ENCODE peak calls at places on chromosomes 4 and X, in six cellular contexts. One of them, this sample, is unnamed.

GRCh38 chrX:118974088-118974907 is at the start of gene LONRF3:
- DNase-seq in SW480: peak
- DNase-seq in NCI-H460: peak
- DNase-seq in GM12878: no peak
- DNase-seq in fibroblast of pulmonary artery: peak
- DNase-seq in activated CD8-positive, alpha-beta T cell treated with anti-CD3 and anti-CD28 coated beads, Interleukin-2, amount 10 ng/mL, durations not matched to agents 7 days and 5 days: peak
- DNase-seq in this sample: no peak

GRCh38 chr4:183444953-183445543 is 612 bp downstream of the CDKN2AIP start:
- DNase-seq in SW480: peak
- DNase-seq in NCI-H460: no peak
- DNase-seq in GM12878: no peak
- DNase-seq in fibroblast of pulmonary artery: peak
- DNase-seq in activated CD8-positive, alpha-beta T cell treated with anti-CD3 and anti-CD28 coated beads, Interleukin-2, amount 10 ng/mL, durations not matched to agents 7 days and 5 days: no peak
- DNase-seq in this sample: no peak

GRCh38 chrX:132612990-132613564 is 124.2 kb upstream of the MBNL3 start:
- DNase-seq in SW480: peak
- DNase-seq in NCI-H460: peak
- DNase-seq in GM12878: no peak
- DNase-seq in fibroblast of pulmonary artery: peak
- DNase-seq in activated CD8-positive, alpha-beta T cell treated with anti-CD3 and anti-CD28 coated beads, Interleukin-2, amount 10 ng/mL, durations not matched to agents 7 days and 5 days: peak
- DNase-seq in this sample: peak

GRCh38 chrX:41457618-41458192 is 10.6 kb downstream of the NYX start:
- DNase-seq in SW480: no peak
- DNase-seq in NCI-H460: no peak
- DNase-seq in GM12878: no peak
- DNase-seq in fibroblast of pulmonary artery: no peak
- DNase-seq in activated CD8-positive, alpha-beta T cell treated with anti-CD3 and anti-CD28 coated beads, Interleukin-2, amount 10 ng/mL, durations not matched to agents 7 days and 5 days: peak
- DNase-seq in this sample: no peak

GRCh38 chr4:112633477-112634235 is 3.1 kb downstream of the ZGRF1 start:
- DNase-seq in SW480: peak
- DNase-seq in NCI-H460: peak
- DNase-seq in GM12878: peak
- DNase-seq in fibroblast of pulmonary artery: peak
- DNase-seq in activated CD8-positive, alpha-beta T cell treated with anti-CD3 and anti-CD28 coated beads, Interleukin-2, amount 10 ng/mL, durations not matched to agents 7 days and 5 days: no peak
- DNase-seq in this sample: peak

GRCh38 chr4:37685726-37686372 is 327 bp downstream of the RELL1 start:
- DNase-seq in SW480: peak
- DNase-seq in NCI-H460: no peak
- DNase-seq in GM12878: no peak
- DNase-seq in fibroblast of pulmonary artery: no peak
- DNase-seq in activated CD8-positive, alpha-beta T cell treated with anti-CD3 and anti-CD28 coated beads, Interleukin-2, amount 10 ng/mL, durations not matched to agents 7 days and 5 days: peak
- DNase-seq in this sample: peak

GRCh38 chr4:109046549-109047171 is 255.8 kb downstream of the COL25A1 start:
- DNase-seq in SW480: no peak
- DNase-seq in NCI-H460: no peak
- DNase-seq in GM12878: no peak
- DNase-seq in fibroblast of pulmonary artery: peak
- DNase-seq in activated CD8-positive, alpha-beta T cell treated with anti-CD3 and anti-CD28 coated beads, Interleukin-2, amount 10 ng/mL, durations not matched to agents 7 days and 5 days: no peak
- DNase-seq in this sample: no peak

GRCh38 chr4:159227984-159228383 is 125.1 kb downstream of the RAPGEF2 start:
- DNase-seq in SW480: peak
- DNase-seq in NCI-H460: peak
- DNase-seq in GM12878: no peak
- DNase-seq in fibroblast of pulmonary artery: peak
- DNase-seq in activated CD8-positive, alpha-beta T cell treated with anti-CD3 and anti-CD28 coated beads, Interleukin-2, amount 10 ng/mL, durations not matched to agents 7 days and 5 days: no peak
- DNase-seq in this sample: no peak

GRCh38 chrX:108131471-108131870 is 39.9 kb downstream of the ATG4A start:
- DNase-seq in SW480: no peak
- DNase-seq in NCI-H460: no peak
- DNase-seq in GM12878: no peak
- DNase-seq in fibroblast of pulmonary artery: peak
- DNase-seq in activated CD8-positive, alpha-beta T cell treated with anti-CD3 and anti-CD28 coated beads, Interleukin-2, amount 10 ng/mL, durations not matched to agents 7 days and 5 days: no peak
- DNase-seq in this sample: no peak

GRCh38 chr4:101556845-101557244 is 209.5 kb upstream of the PPP3CA start:
- DNase-seq in SW480: no peak
- DNase-seq in NCI-H460: no peak
- DNase-seq in GM12878: no peak
- DNase-seq in fibroblast of pulmonary artery: no peak
- DNase-seq in activated CD8-positive, alpha-beta T cell treated with anti-CD3 and anti-CD28 coated beads, Interleukin-2, amount 10 ng/mL, durations not matched to agents 7 days and 5 days: no peak
- DNase-seq in this sample: no peak

GRCh38 chr4:165360041-165360782 is 18.6 kb upstream of the CPE start:
- DNase-seq in SW480: peak
- DNase-seq in NCI-H460: no peak
- DNase-seq in GM12878: no peak
- DNase-seq in fibroblast of pulmonary artery: peak
- DNase-seq in activated CD8-positive, alpha-beta T cell treated with anti-CD3 and anti-CD28 coated beads, Interleukin-2, amount 10 ng/mL, durations not matched to agents 7 days and 5 days: no peak
- DNase-seq in this sample: no peak

GRCh38 chr4:43251760-43252317 is 359.3 kb downstream of the GRXCR1 start:
- DNase-seq in SW480: no peak
- DNase-seq in NCI-H460: no peak
- DNase-seq in GM12878: no peak
- DNase-seq in fibroblast of pulmonary artery: peak
- DNase-seq in activated CD8-positive, alpha-beta T cell treated with anti-CD3 and anti-CD28 coated beads, Interleukin-2, amount 10 ng/mL, durations not matched to agents 7 days and 5 days: no peak
- DNase-seq in this sample: no peak

GRCh38 chr4:156832886-156833285 is 138.7 kb downstream of the PDGFC start:
- DNase-seq in SW480: no peak
- DNase-seq in NCI-H460: no peak
- DNase-seq in GM12878: no peak
- DNase-seq in fibroblast of pulmonary artery: no peak
- DNase-seq in activated CD8-positive, alpha-beta T cell treated with anti-CD3 and anti-CD28 coated beads, Interleukin-2, amount 10 ng/mL, durations not matched to agents 7 days and 5 days: no peak
- DNase-seq in this sample: no peak

GRCh38 chr4:24856586-24856985 is 56.3 kb downstream of the CCDC149 start:
- DNase-seq in SW480: no peak
- DNase-seq in NCI-H460: no peak
- DNase-seq in GM12878: peak
- DNase-seq in fibroblast of pulmonary artery: peak
- DNase-seq in activated CD8-positive, alpha-beta T cell treated with anti-CD3 and anti-CD28 coated beads, Interleukin-2, amount 10 ng/mL, durations not matched to agents 7 days and 5 days: no peak
- DNase-seq in this sample: no peak

GRCh38 chrX:12080265-12080664 is 58.0 kb upstream of the FRMPD4 start:
- DNase-seq in SW480: peak
- DNase-seq in NCI-H460: peak
- DNase-seq in GM12878: no peak
- DNase-seq in fibroblast of pulmonary artery: peak
- DNase-seq in activated CD8-positive, alpha-beta T cell treated with anti-CD3 and anti-CD28 coated beads, Interleukin-2, amount 10 ng/mL, durations not matched to agents 7 days and 5 days: no peak
- DNase-seq in this sample: peak

GRCh38 chrX:71872542-71873458 is 37.8 kb upstream of the NHSL2 start:
- DNase-seq in SW480: no peak
- DNase-seq in NCI-H460: no peak
- DNase-seq in GM12878: no peak
- DNase-seq in fibroblast of pulmonary artery: no peak
- DNase-seq in activated CD8-positive, alpha-beta T cell treated with anti-CD3 and anti-CD28 coated beads, Interleukin-2, amount 10 ng/mL, durations not matched to agents 7 days and 5 days: no peak
- DNase-seq in this sample: no peak

GRCh38 chrX:46258356-46258755 is 286.9 kb downstream of the ZNF674 start:
- DNase-seq in SW480: no peak
- DNase-seq in NCI-H460: no peak
- DNase-seq in GM12878: no peak
- DNase-seq in fibroblast of pulmonary artery: no peak
- DNase-seq in activated CD8-positive, alpha-beta T cell treated with anti-CD3 and anti-CD28 coated beads, Interleukin-2, amount 10 ng/mL, durations not matched to agents 7 days and 5 days: no peak
- DNase-seq in this sample: no peak

GRCh38 chr4:44738615-44739014 is 12.3 kb upstream of the GNPDA2 start:
- DNase-seq in SW480: peak
- DNase-seq in NCI-H460: peak
- DNase-seq in GM12878: no peak
- DNase-seq in fibroblast of pulmonary artery: no peak
- DNase-seq in activated CD8-positive, alpha-beta T cell treated with anti-CD3 and anti-CD28 coated beads, Interleukin-2, amount 10 ng/mL, durations not matched to agents 7 days and 5 days: no peak
- DNase-seq in this sample: no peak

GRCh38 chr4:29052266-29052665 is 1667.9 kb upstream of the PCDH7 start:
- DNase-seq in SW480: no peak
- DNase-seq in NCI-H460: no peak
- DNase-seq in GM12878: no peak
- DNase-seq in fibroblast of pulmonary artery: no peak
- DNase-seq in activated CD8-positive, alpha-beta T cell treated with anti-CD3 and anti-CD28 coated beads, Interleukin-2, amount 10 ng/mL, durations not matched to agents 7 days and 5 days: no peak
- DNase-seq in this sample: no peak

GRCh38 chrX:150446995-150447394 is 83.9 kb downstream of the MAMLD1 start:
- DNase-seq in SW480: no peak
- DNase-seq in NCI-H460: no peak
- DNase-seq in GM12878: no peak
- DNase-seq in fibroblast of pulmonary artery: peak
- DNase-seq in activated CD8-positive, alpha-beta T cell treated with anti-CD3 and anti-CD28 coated beads, Interleukin-2, amount 10 ng/mL, durations not matched to agents 7 days and 5 days: no peak
- DNase-seq in this sample: no peak

GRCh38 chr4:23904639-23905061 is 14.8 kb upstream of the PPARGC1A start:
- DNase-seq in SW480: no peak
- DNase-seq in NCI-H460: no peak
- DNase-seq in GM12878: no peak
- DNase-seq in fibroblast of pulmonary artery: no peak
- DNase-seq in activated CD8-positive, alpha-beta T cell treated with anti-CD3 and anti-CD28 coated beads, Interleukin-2, amount 10 ng/mL, durations not matched to agents 7 days and 5 days: no peak
- DNase-seq in this sample: no peak

GRCh38 chrX:36961590-36961989 is 46.6 kb upstream of the FAM47C start:
- DNase-seq in SW480: no peak
- DNase-seq in NCI-H460: no peak
- DNase-seq in GM12878: no peak
- DNase-seq in fibroblast of pulmonary artery: no peak
- DNase-seq in activated CD8-positive, alpha-beta T cell treated with anti-CD3 and anti-CD28 coated beads, Interleukin-2, amount 10 ng/mL, durations not matched to agents 7 days and 5 days: no peak
- DNase-seq in this sample: no peak

This sample was measured in HAP-1.